ENCODE peak calls at places on chromosomes 11 and 22, in four cellular contexts. D is WTC11, Y is HepG2, T is GM12878. B is an unnamed sample.

GRCh38 chr22:18031670-18032454 is 7.5 kb upstream of the MICAL3 start:
- DNase-seq in D (no peak), T (no peak), Y (no peak), B (no peak)

GRCh38 chr22:32574957-32575893 is 100.6 kb downstream of the FBXO7 start:
- DNase-seq in Y (no peak), D (no peak), T (no peak), B (no peak)

GRCh38 chr22:48760481-48761238 is 1067.0 kb downstream of the BRD1 start:
- DNase-seq in Y (no peak), D (peak; percentile 5), T (no peak), B (no peak)

GRCh38 chr11:30868495-30869130 is 282.5 kb upstream of the MPPED2 start:
- DNase-seq in Y (no peak), D (no peak), T (no peak), B (no peak)

GRCh38 chr22:21714784-21715183 is 20.8 kb downstream of the YPEL1 start:
- DNase-seq in Y (no peak), D (no peak), T (no peak), B (no peak)

GRCh38 chr22:35839811-35840739 is 122.4 kb downstream of the APOL5 start:
- DNase-seq in D (peak; percentile 78), T (no peak), Y (no peak), B (peak; percentile 83)

GRCh38 chr11:113549611-113550061 is 74.4 kb upstream of the DRD2 start:
- DNase-seq in T (no peak), D (no peak), Y (no peak), B (no peak)

GRCh38 chr22:22235564-22235963 is 9.0 kb upstream of the VPREB1 start:
- DNase-seq in Y (no peak), D (peak; percentile 57), T (peak; percentile 17), B (peak; percentile 83)

GRCh38 chr11:123740787-123741158 is 687 bp downstream of the ZNF202 start:
- DNase-seq in T (no peak), D (no peak), Y (no peak), B (peak; percentile 27)

DNA sequence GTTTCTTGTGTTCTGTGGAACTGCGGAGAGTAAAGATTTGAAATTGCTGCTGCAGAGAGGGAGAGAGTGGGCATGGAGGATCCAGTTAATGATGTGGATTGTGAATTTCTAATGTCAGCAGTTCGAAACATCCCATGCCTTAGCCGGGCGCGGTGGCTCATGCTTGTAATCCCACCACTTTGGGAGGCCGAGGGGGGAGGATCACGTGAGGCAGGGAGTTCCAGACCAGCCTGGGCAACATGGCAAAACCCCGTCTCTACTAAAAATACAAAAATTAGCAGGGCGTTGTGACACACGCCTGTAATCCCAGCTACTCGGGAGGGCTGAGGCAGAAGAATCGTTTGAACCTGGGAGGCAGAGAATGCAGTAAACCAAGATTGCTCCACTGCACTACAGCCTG is 1.1 kb upstream of the CAVIN3 start:
- DNase-seq in T (no peak), Y (no peak), D (no peak), B (no peak)
- TF ChIP-seq CBFB in T (no peak), Y (no peak), D (no peak), B (no peak)

GRCh38 chr11:81005595-81005994 is 1564.8 kb upstream of the TENM4 start:
- DNase-seq in T (no peak), Y (no peak), D (no peak), B (no peak)
- TF ChIP-seq CBFB in T (no peak), Y (no peak), D (no peak), B (no peak)

GRCh38 chr11:45092901-45093760 is 53.3 kb upstream of the PRDM11 start:
- DNase-seq in T (no peak), D (no peak), Y (no peak), B (no peak)
- TF ChIP-seq CBFB in T (no peak), D (no peak), Y (no peak), B (no peak)

DNA sequence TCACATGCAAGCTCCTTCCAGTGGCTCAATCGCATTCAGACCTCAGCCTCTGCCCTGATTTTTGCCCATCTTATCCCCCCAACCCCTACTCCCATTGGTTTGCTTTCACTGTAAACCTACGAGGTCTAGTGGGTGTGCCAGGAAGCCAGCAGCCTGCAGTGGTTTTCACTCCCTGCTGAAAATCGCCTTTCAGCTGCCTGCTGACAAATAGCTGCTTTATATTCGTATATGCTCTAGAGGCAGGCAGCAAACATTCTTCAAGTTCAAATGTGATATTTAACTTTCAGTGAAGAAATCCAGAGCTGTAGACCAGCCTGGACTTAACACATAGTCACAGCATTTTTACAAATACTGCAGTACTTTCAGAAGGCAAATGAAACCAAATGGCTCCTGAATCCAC is 92.8 kb upstream of the APOA1 start:
- DNase-seq in T (no peak), D (no peak), Y (peak; percentile 21), B (no peak)
- TF ChIP-seq CBFB in T (peak; percentile 29), D (no peak), Y (no peak), B (no peak)

GRCh38 chr11:45109400-45109799 is 37.0 kb upstream of the PRDM11 start:
- DNase-seq in Y (no peak), D (no peak), T (no peak), B (no peak)

GRCh38 chr11:45110562-45110961 is 35.9 kb upstream of the PRDM11 start:
- DNase-seq in Y (peak; percentile 72), D (no peak), T (no peak), B (peak; percentile 72)

GRCh38 chr11:45108070-45109064 is 38.1 kb upstream of the PRDM11 start:
- DNase-seq in D (no peak), T (no peak), Y (no peak), B (no peak)

DNA sequence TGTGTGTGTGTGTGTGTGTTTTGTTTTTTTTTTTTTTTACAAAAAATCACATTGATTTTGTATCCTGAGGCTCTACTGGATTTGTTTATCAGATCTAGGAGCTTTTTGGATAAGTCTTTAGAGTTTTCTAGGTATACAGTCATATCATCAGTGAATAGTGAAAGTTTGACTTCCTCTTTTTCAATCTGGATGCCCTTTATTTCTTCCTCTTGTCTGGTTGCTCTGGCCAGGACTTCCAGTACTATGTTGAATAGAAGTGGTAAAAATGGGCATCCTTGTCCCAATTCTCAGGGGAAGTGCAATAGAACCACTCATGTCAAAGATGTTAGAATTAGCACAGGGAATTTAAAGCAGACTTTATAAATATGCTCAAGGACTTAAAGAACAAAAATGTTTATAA is 32.6 kb upstream of the PRDM11 start:
- DNase-seq in Y (no peak), T (no peak), D (no peak), B (no peak)
- TF ChIP-seq CBFB in Y (no peak), T (no peak), D (no peak), B (no peak)

GRCh38 chr11:80096736-80097135 is 655.9 kb upstream of the TENM4 start:
- DNase-seq in T (no peak), Y (no peak), D (no peak), B (no peak)
- TF ChIP-seq CBFB in T (no peak), Y (no peak), D (no peak), B (no peak)

DNA sequence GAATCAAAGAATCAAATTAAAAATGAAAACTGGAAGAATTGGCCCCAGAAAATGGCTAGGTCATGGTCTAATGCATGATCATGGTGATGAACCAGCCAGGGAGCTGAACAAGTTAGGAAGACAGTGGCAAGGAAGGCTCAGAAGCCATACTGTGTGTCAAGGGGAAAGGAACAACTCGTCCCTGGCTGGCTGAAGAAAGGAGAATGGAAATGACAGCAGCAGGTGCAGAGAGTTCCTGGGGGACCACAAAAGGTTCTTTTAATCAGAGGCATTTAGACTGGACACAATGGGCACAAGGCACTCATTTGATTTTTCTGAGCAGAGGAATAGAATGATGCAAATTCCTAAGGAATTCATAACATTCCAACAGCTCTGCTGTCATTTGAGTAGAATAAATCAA is 209.9 kb downstream of the LARGE1 start:
- DNase-seq in Y (no peak), T (no peak), D (no peak), B (no peak)
- TF ChIP-seq CBFB in Y (no peak), T (no peak), D (no peak), B (no peak)